ENCODE peak calls at places on chromosomes 2 and 18, in seven cellular contexts. Q is heart left ventricle, F is IMR-90, G is Peyer's patch, U is body of pancreas, Y is ovary, K is adrenal gland. Z is an unnamed sample.

GRCh38 chr18:52339891-52340371 is at the start of gene DCC:
- DNase-seq in K (peak; percentile 30), F (peak; percentile 45), U (peak; percentile 64), G (no peak), Q (no peak), Y (no peak), Z (no peak)

GRCh38 chr2:130807659-130808385 is 28.9 kb upstream of the ARHGEF4 start:
- DNase-seq in U (no peak), Y (no peak), G (no peak), K (no peak), Q (no peak), F (no peak), Z (no peak)

GRCh38 chr2:161068670-161069069 is 91.6 kb upstream of the TANK start:
- DNase-seq in U (no peak), K (no peak), G (no peak), Q (no peak), Y (no peak), F (peak; percentile 35), Z (no peak)

GRCh38 chr2:13652531-13653313 is 936.0 kb downstream of the TRIB2 start:
- DNase-seq in K (no peak), G (no peak), Y (no peak), F (peak; percentile 73), Q (no peak), U (no peak), Z (no peak)

GRCh38 chr2:159029936-159030335 is 61.5 kb downstream of the TANC1 start:
- DNase-seq in F (no peak), Y (no peak), G (no peak), K (no peak), Q (no peak), U (no peak), Z (no peak)

GRCh38 chr2:129233751-129234406 is 745.6 kb upstream of the RAB6C start:
- DNase-seq in Q (no peak), F (no peak), G (no peak), K (peak; percentile 28), Y (no peak), U (peak; percentile 54), Z (no peak)

GRCh38 chr18:44080054-44080453 is 600.6 kb upstream of the SETBP1 start:
- DNase-seq in Y (no peak), G (no peak), Q (no peak), F (no peak), U (no peak), K (no peak), Z (no peak)

GRCh38 chr2:15560404-15560987 is 638 bp downstream of the NBAS start:
- DNase-seq in Y (no peak), K (peak; percentile 30), Q (no peak), G (no peak), U (peak; percentile 12), F (peak; percentile 27), Z (no peak)

GRCh38 chr2:20235655-20236302 is 10.8 kb upstream of the SDC1 start:
- DNase-seq in K (no peak), U (no peak), Q (no peak), G (no peak), F (no peak), Y (no peak), Z (no peak)

GRCh38 chr2:64000630-64001381 is 18.4 kb downstream of the VPS54 start:
- DNase-seq in Q (no peak), U (no peak), Y (no peak), F (no peak), K (no peak), G (no peak), Z (no peak)

GRCh38 chr2:127857494-127857818 is 499 bp downstream of the POLR2D start:
- DNase-seq in F (no peak), Q (no peak), Y (no peak), G (no peak), K (no peak), U (no peak), Z (no peak)

GRCh38 chr2:128753321-128753720 is 434.7 kb upstream of the HS6ST1 start:
- DNase-seq in K (no peak), Q (no peak), Y (no peak), G (no peak), U (no peak), F (no peak), Z (no peak)

GRCh38 chr2:48728295-48728694 is 27.2 kb downstream of the LHCGR start:
- DNase-seq in Q (no peak), F (no peak), Y (no peak), G (no peak), K (no peak), U (no peak), Z (no peak)

GRCh38 chr2:96537734-96538486 is 1.4 kb downstream of the ARID5A start:
- DNase-seq in K (no peak), U (no peak), G (peak; percentile 71), Y (no peak), Q (no peak), F (no peak), Z (no peak)

GRCh38 chr18:59075923-59076322 is 63.8 kb upstream of the SEC11C start:
- DNase-seq in Q (no peak), K (no peak), G (no peak), F (no peak), Y (no peak), U (no peak), Z (no peak)

GRCh38 chr2:134250840-134251461 is 2.9 kb upstream of the MGAT5 start:
- DNase-seq in K (no peak), Q (no peak), G (no peak), U (no peak), Y (no peak), F (no peak), Z (no peak)

DNA sequence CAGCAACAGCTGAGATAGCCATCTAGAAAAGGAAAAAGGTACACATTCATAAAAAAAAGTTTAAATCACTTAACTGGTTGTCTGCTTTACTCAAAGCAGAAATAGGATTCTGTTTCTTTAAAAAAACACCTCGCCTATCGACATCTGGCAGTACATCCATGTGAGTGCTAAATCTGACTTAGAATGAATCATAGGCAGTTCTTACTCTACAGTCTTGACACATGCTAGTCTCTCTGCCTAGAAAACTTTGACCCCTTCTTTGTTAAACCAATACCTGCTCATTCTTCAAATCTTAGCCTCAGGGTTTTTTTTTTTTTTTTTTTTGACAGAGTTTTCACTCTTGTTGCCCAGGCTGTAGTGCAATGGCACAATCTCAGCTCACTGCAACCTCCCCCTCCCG is 37.1 kb upstream of the GPR75 start:
- DNase-seq in K (no peak), G (no peak), Y (no peak), Q (no peak), U (no peak), F (peak; percentile 77), Z (no peak)
- H3K36me3 ChIP-seq in K (no peaks in the 10 kb centered on the region), G (no peaks in the 10 kb centered on the region), Y (no peaks in the 10 kb centered on the region), Q (peaks cover 99% of the 10 kb centered on the region), U (peaks cover 27% of the 10 kb centered on the region), F (peaks cover 38% of the 10 kb centered on the region), Z (no peaks in the 10 kb centered on the region)

DNA sequence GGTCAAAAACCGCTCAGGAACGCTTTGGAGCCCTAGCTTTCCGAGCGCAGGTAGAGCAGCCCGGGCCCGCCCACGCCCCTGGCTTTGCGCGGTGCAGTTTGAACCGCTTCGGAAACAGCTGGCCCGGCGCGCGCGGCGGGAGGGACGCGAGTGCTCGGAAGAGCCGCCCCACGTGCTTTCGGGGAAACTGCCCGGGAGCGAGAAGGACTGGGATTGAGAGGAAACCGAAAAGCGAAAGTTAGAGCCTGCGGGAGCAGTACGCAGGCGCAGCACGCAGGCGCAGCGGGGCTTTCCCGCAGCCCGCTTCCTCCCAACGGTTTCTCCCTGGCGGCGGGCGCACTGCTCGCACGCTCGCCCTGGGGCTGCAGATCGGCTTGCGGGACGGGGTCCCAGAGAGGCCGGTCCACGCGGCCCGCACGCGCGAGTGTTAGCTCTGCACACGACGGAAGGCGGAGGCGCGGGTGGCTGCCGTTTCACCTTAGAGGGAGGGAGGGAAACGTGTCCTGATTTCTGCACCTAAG is 6.3 kb upstream of the STAT1 start:
- DNase-seq in G (peak; percentile 90), U (peak; percentile 96), K (peak; percentile 94), F (peak; percentile 97), Y (peak; percentile 90), Q (peak; percentile 94), Z (peak; percentile 93)
- TF ChIP-seq POLR2A in G (peak; percentile 92), U (peak; percentile 52), K (peak; percentile 82), F (peak; percentile 85), Y (peak; percentile 59), Q (no peak), Z (peak; percentile 74)

GRCh38 chr2:29160184-29160583 is 45.0 kb downstream of the CLIP4 start:
- DNase-seq in U (no peak), F (no peak), Y (no peak), K (no peak), Q (no peak), G (no peak), Z (no peak)
- H3K36me3 ChIP-seq in U (peaks cover 5% of the 10 kb centered on the region), F (peaks cover 25% of the 10 kb centered on the region), Y (no peaks in the 10 kb centered on the region), K (no peaks in the 10 kb centered on the region), Q (peaks cover 88% of the 10 kb centered on the region), G (no peaks in the 10 kb centered on the region), Z (no peaks in the 10 kb centered on the region)

GRCh38 chr18:24426398-24427294 is at the start of gene IMPACT:
- DNase-seq in U (peak; percentile 83), Y (peak; percentile 76), K (peak; percentile 86), Q (peak; percentile 88), F (peak; percentile 72), G (peak; percentile 77), Z (peak; percentile 50)
- TF ChIP-seq POLR2A in U (peak; percentile 38), Y (peak; percentile 32), K (peak; percentile 45), Q (no peak), F (peak; percentile 62), G (peak; percentile 44), Z (peak; percentile 30)

GRCh38 chr2:200850512-200851256 is 13.8 kb downstream of the CLK1 start:
- DNase-seq in G (no peak), Q (no peak), F (no peak), K (no peak), Y (no peak), U (no peak), Z (no peak)
- H3K36me3 ChIP-seq in G (no peaks in the 10 kb centered on the region), Q (peaks cover 55% of the 10 kb centered on the region), F (peaks cover 37% of the 10 kb centered on the region), K (no peaks in the 10 kb centered on the region), Y (no peaks in the 10 kb centered on the region), U (peaks cover 41% of the 10 kb centered on the region), Z (peaks cover 52% of the 10 kb centered on the region)

GRCh38 chr2:74887445-74887951 is 53.6 kb downstream of the HK2 start:
- DNase-seq in F (peak; percentile 67), Q (no peak), U (no peak), G (no peak), Y (no peak), K (no peak), Z (no peak)
- TF ChIP-seq POLR2A in F (no peak), Q (no peak), U (no peak), G (no peak), Y (no peak), K (no peak), Z (no peak)

GRCh38 chr18:68679531-68679930 is 35.4 kb downstream of the TMX3 start:
- DNase-seq in Y (no peak), U (no peak), K (no peak), G (no peak), Q (no peak), F (peak; percentile 56), Z (no peak)

GRCh38 chr18:68676913-68677312 is 38.0 kb downstream of the TMX3 start:
- DNase-seq in F (peak; percentile 25), U (no peak), Q (no peak), K (no peak), Y (no peak), G (no peak), Z (no peak)
- H3K36me3 ChIP-seq in F (peaks cover 21% of the 10 kb centered on the region), U (peaks cover 15% of the 10 kb centered on the region), Q (peaks cover 71% of the 10 kb centered on the region), K (no peaks in the 10 kb centered on the region), Y (no peaks in the 10 kb centered on the region), G (no peaks in the 10 kb centered on the region), Z (no peaks in the 10 kb centered on the region)

GRCh38 chr2:37454851-37455762 is 110.7 kb downstream of the QPCT start:
- DNase-seq in G (no peak), Y (peak; percentile 19), K (no peak), Q (no peak), U (no peak), F (no peak), Z (no peak)
- TF ChIP-seq POLR2A in G (no peak), Y (no peak), K (no peak), Q (no peak), U (no peak), F (no peak), Z (no peak)

GRCh38 chr18:24933345-24933744 is 418.6 kb downstream of the ZNF521 start:
- DNase-seq in Y (no peak), G (no peak), Q (no peak), K (no peak), F (no peak), U (no peak), Z (no peak)
- H3K36me3 ChIP-seq in Y (no peaks in the 10 kb centered on the region), G (no peaks in the 10 kb centered on the region), Q (no peaks in the 10 kb centered on the region), K (no peaks in the 10 kb centered on the region), F (no peaks in the 10 kb centered on the region), U (no peaks in the 10 kb centered on the region), Z (no peaks in the 10 kb centered on the region)

Z was measured in gastrocnemius medialis.